ENCODE peak calls at places on chromosomes 7 and 10, in six cellular contexts. V, H, W, Q, F and O are unnamed samples.

GRCh38 chr7:44158060-44158872 is 17.1 kb upstream of the MYL7 start:
- DNase-seq in V (no peak), H (no peak), W (peak; percentile 59), Q (no peak), F (no peak), O (no peak)

GRCh38 chr7:92496876-92497275 is 19.1 kb upstream of the ERVW-1 start:
- DNase-seq in V (no peak), H (no peak), W (no peak), Q (no peak), F (no peak), O (no peak)

GRCh38 chr7:148587076-148587475 is 3.5 kb upstream of the C7orf33 start:
- DNase-seq in V (no peak), H (no peak), W (no peak), Q (no peak), F (no peak), O (no peak)

GRCh38 chr10:63250032-63250431 is 116.9 kb downstream of the NRBF2 start:
- DNase-seq in V (no peak), H (no peak), W (no peak), Q (no peak), F (no peak), O (no peak)

GRCh38 chr10:131514454-131514853 is 202.9 kb upstream of the TCERG1L start:
- DNase-seq in V (no peak), H (peak; percentile 27), W (no peak), Q (no peak), F (no peak), O (no peak)

GRCh38 chr10:22711373-22711772 is 3.0 kb downstream of the PIP4K2A start:
- DNase-seq in V (no peak), H (no peak), W (no peak), Q (no peak), F (no peak), O (no peak)

GRCh38 chr10:93806882-93807281 is 49.1 kb downstream of the LGI1 start:
- DNase-seq in V (no peak), H (no peak), W (no peak), Q (peak; percentile 30), F (no peak), O (no peak)

GRCh38 chr10:78913219-78914059 is 155.3 kb upstream of the ZMIZ1 start:
- DNase-seq in V (no peak), H (no peak), W (peak; percentile 96), Q (no peak), F (no peak), O (no peak)

GRCh38 chr7:36615877-36616276 is 108.4 kb downstream of the AOAH start:
- DNase-seq in V (no peak), H (no peak), W (no peak), Q (no peak), F (no peak), O (no peak)

GRCh38 chr10:70672993-70673928 is 955 bp downstream of the ADAMTS14 start:
- DNase-seq in V (no peak), H (peak; percentile 92), W (no peak), Q (peak; percentile 61), F (no peak), O (no peak)

GRCh38 chr7:116588225-116588624 is 63.4 kb downstream of the CAV1 start:
- DNase-seq in V (no peak), H (peak; percentile 59), W (no peak), Q (no peak), F (no peak), O (no peak)

GRCh38 chr10:48231178-48231577 is 43.3 kb downstream of the FRMPD2 start:
- DNase-seq in V (no peak), H (no peak), W (no peak), Q (no peak), F (no peak), O (peak; percentile 8)

GRCh38 chr10:99894613-99895012 is 112.2 kb downstream of the ABCC2 start:
- DNase-seq in V (no peak), H (peak; percentile 13), W (no peak), Q (no peak), F (no peak), O (no peak)

DNA sequence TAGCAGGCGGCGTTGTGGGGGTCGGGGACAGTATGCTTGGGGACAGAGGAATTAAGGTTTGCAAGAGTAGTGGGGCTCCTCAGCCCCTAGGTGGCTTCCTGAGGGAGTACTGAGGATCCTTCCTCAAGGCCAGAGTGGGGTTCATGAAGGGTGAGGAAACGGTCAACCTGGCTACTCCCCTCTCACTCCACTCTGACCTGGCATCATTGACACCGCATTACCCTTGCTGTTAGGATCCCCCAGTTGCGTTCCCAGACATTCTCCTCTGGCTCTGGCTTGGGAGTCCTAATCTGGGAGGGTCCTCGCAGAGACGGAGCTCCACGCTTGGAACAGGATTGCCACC is 496 bp downstream of the EPHB6 start:
- DNase-seq in V (no peak), H (no peak), W (no peak), Q (no peak), F (no peak), O (no peak)
- TF ChIP-seq CTCF in V (no peak), H (no peak), W (no peak), Q (no peak), F (no peak), O (peak; percentile 20)

GRCh38 chr7:126690104-126690503 is 562.6 kb downstream of the GRM8 start:
- DNase-seq in V (no peak), H (no peak), W (peak; percentile 46), Q (no peak), F (no peak), O (no peak)

GRCh38 chr7:126686474-126686873 is 566.3 kb downstream of the GRM8 start:
- DNase-seq in V (no peak), H (no peak), W (peak; percentile 25), Q (no peak), F (no peak), O (no peak)

GRCh38 chr7:126689037-126689436 is 563.7 kb downstream of the GRM8 start:
- DNase-seq in V (no peak), H (no peak), W (no peak), Q (no peak), F (no peak), O (no peak)

GRCh38 chr7:126696236-126696635 is 556.5 kb downstream of the GRM8 start:
- DNase-seq in V (no peak), H (no peak), W (no peak), Q (no peak), F (no peak), O (no peak)

GRCh38 chr7:126690848-126691751 is 561.6 kb downstream of the GRM8 start:
- DNase-seq in V (no peak), H (no peak), W (no peak), Q (no peak), F (no peak), O (no peak)
- H3K4me3 ChIP-seq in V (no peak overlapping the region), H (no peak overlapping the region), W (no peak overlapping the region), Q (no peak overlapping the region), F (no peak overlapping the region), O (no peak overlapping the region)

GRCh38 chr10:8894148-8894547 is 839.7 kb downstream of the GATA3 start:
- DNase-seq in V (no peak), H (no peak), W (no peak), Q (no peak), F (no peak), O (no peak)

GRCh38 chr10:8893102-8893501 is 838.6 kb downstream of the GATA3 start:
- DNase-seq in V (no peak), H (no peak), W (no peak), Q (no peak), F (no peak), O (no peak)

GRCh38 chr10:8898745-8899330 is 844.4 kb downstream of the GATA3 start:
- DNase-seq in V (no peak), H (no peak), W (no peak), Q (no peak), F (no peak), O (no peak)

GRCh38 chr10:8902926-8903325 is 848.4 kb downstream of the GATA3 start:
- DNase-seq in V (no peak), H (no peak), W (no peak), Q (no peak), F (no peak), O (no peak)

DNA sequence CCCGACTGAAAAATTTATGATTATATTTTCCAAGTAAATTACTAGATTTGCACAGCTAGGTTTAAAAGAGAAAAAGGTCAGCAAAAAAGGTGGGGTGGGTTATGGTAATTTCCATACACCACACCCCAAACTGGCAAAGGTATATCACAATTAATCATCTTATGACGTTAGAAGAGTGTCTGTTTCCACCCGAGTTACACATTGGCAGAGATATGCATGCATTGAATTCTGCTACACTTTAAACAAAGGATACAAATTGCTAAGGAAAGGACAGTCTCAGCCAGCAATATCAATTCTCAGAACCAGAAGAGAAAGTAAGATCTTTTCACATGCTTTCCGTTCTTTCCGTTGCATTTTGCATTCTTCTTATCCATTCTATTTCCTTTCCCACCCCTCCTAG is 843.3 kb downstream of the GATA3 start:
- DNase-seq in V (no peak), H (no peak), W (no peak), Q (no peak), F (no peak), O (no peak)
- TF ChIP-seq CTCF in V (no peak), H (no peak), W (no peak), Q (no peak), F (no peak), O (no peak)

GRCh38 chr7:139455789-139456188 is 27.7 kb downstream of the KLRG2 start:
- DNase-seq in V (no peak), H (no peak), W (no peak), Q (no peak), F (no peak), O (no peak)

GRCh38 chr7:139456511-139456910 is 27.0 kb downstream of the KLRG2 start:
- DNase-seq in V (no peak), H (no peak), W (no peak), Q (no peak), F (no peak), O (no peak)

GRCh38 chr7:139453673-139454321 is 29.7 kb downstream of the KLRG2 start:
- DNase-seq in V (no peak), H (no peak), W (no peak), Q (no peak), F (no peak), O (no peak)

GRCh38 chr7:139452948-139453672 is 30.4 kb downstream of the KLRG2 start:
- DNase-seq in V (no peak), H (no peak), W (no peak), Q (no peak), F (no peak), O (no peak)

GRCh38 chr7:139457153-139457946 is 26.1 kb downstream of the KLRG2 start:
- DNase-seq in V (no peak), H (peak; percentile 13), W (no peak), Q (no peak), F (no peak), O (no peak)
- H3K4me3 ChIP-seq in V (no peak overlapping the region), H (no peak overlapping the region), W (no peak overlapping the region), Q (no peak overlapping the region), F (no peak overlapping the region), O (no peak overlapping the region)

GRCh38 chr7:141275350-141275749 is 201.5 kb downstream of the TMEM178B start:
- DNase-seq in V (no peak), H (no peak), W (no peak), Q (no peak), F (no peak), O (no peak)
- TF ChIP-seq CTCF in V (no peak), H (no peak), W (no peak), Q (no peak), F (no peak), O (no peak)

GRCh38 chr10:103652599-103653281 is 159.2 kb downstream of the NEURL1 start:
- DNase-seq in V (no peak), H (no peak), W (no peak), Q (peak; percentile 72), F (no peak), O (no peak)
- H3K4me3 ChIP-seq in V (no peak overlapping the region), H (no peak overlapping the region), W (no peak overlapping the region), Q (no peak overlapping the region), F (no peak overlapping the region), O (no peak overlapping the region)

GRCh38 chr7:142412551-142413193 is 154.8 kb upstream of the PRSS58 start:
- DNase-seq in V (peak; percentile 22), H (peak; percentile 73), W (no peak), Q (no peak), F (peak; percentile 57), O (peak; percentile 29)
- TF ChIP-seq CTCF in V (peak; percentile 71), H (peak; percentile 93), W (no peak), Q (peak; percentile 26), F (peak; percentile 43), O (peak; percentile 93)